ENCODE peak calls at places on chromosomes 16 and 17, in six cellular contexts. Z is stimulated activated naive CD4-positive, alpha-beta T cell; S is activated T-helper 1 cell treated with Interleukin-2 at 50 U/mL for 16 hours; L is AG08395; Q is stimulated activated CD8-positive, alpha-beta memory T cell treated with anti-CD3 and anti-CD28 coated beads, Interleukin-12 subunit alpha, Interleukin-12 subunit beta, amount 100 ng/mL, for 4 hours; C is A549. O is an unnamed sample.

GRCh38 chr17:9132944-9133610 is 111.8 kb downstream of the NTN1 start:
- DNase-seq in Q (no peak), L (no peak), Z (no peak), C (no peak), S (no peak), O (no peak)

GRCh38 chr17:76248013-76248782 is 7.9 kb upstream of the RNF157 start:
- DNase-seq in L (no peak), Z (no peak), C (no peak), S (no peak), Q (no peak), O (no peak)

GRCh38 chr16:85331685-85332084 is 219.4 kb upstream of the CIBAR2 start:
- DNase-seq in Q (no peak), Z (no peak), L (no peak), C (no peak), S (no peak), O (no peak)

GRCh38 chr17:16519021-16519420 is 27.0 kb upstream of the LRRC75A start:
- DNase-seq in C (no peak), L (no peak), Z (no peak), S (no peak), Q (no peak), O (no peak)

GRCh38 chr16:14029658-14030057 is 41.5 kb upstream of the MRTFB start:
- DNase-seq in L (no peak), C (no peak), Z (no peak), S (no peak), Q (no peak), O (no peak)

GRCh38 chr17:73952136-73952497 is 251.4 kb upstream of the RPL38 start:
- DNase-seq in Z (no peak), Q (no peak), S (no peak), C (no peak), L (no peak), O (no peak)

GRCh38 chr17:19958023-19958422 is 19.6 kb downstream of the AKAP10 start:
- DNase-seq in C (peak; percentile 89), Q (no peak), L (peak; percentile 83), S (no peak), Z (no peak), O (no peak)

GRCh38 chr16:69130461-69130860 is 1.9 kb downstream of the CHTF8 start:
- DNase-seq in Q (no peak), L (no peak), S (no peak), C (no peak), Z (no peak), O (no peak)

GRCh38 chr17:8965394-8966168 is at the start of gene PIK3R5:
- DNase-seq in L (no peak), Z (peak; percentile 78), Q (peak; percentile 80), S (peak; percentile 77), C (no peak), O (peak; percentile 88)

GRCh38 chr17:80099291-80100034 is 1.9 kb upstream of the GAA start:
- DNase-seq in S (no peak), C (no peak), Z (no peak), L (no peak), Q (no peak), O (no peak)

GRCh38 chr16:11198817-11199216 is 57.2 kb downstream of the SOCS1 start:
- DNase-seq in L (no peak), Q (no peak), Z (no peak), C (peak; percentile 31), S (no peak), O (no peak)

GRCh38 chr17:29583324-29584248 is 5.9 kb downstream of the GIT1 start:
- DNase-seq in S (no peak), L (no peak), Q (no peak), C (no peak), Z (no peak), O (no peak)

GRCh38 chr16:8583199-8583598 is 7.1 kb downstream of the TMEM114 start:
- DNase-seq in Q (no peak), Z (no peak), S (no peak), L (peak; percentile 21), C (no peak), O (no peak)

GRCh38 chr17:40622509-40622928 is 25.1 kb downstream of the SMARCE1 start:
- DNase-seq in Z (no peak), S (no peak), C (no peak), L (no peak), Q (no peak), O (no peak)

GRCh38 chr17:50883850-50884291 is 17.7 kb upstream of the TOB1 start:
- DNase-seq in Q (no peak), C (no peak), Z (no peak), L (no peak), S (no peak), O (no peak)

O was measured in activated B cell treated with CpG ODN at 0.5 μM for 24 hours.